ENCODE peak calls at places on chromosomes 6 and 20, in five cellular contexts. One of them, this sample, is unnamed.

GRCh38 chr6:169993861-169994481 is 242.5 kb downstream of the ERMARD start:
- DNase-seq in iPS-NIHi11: no peak
- DNase-seq in adipocyte: no peak
- DNase-seq in HS-5: no peak
- DNase-seq in activated naive CD4-positive, alpha-beta T cell: no peak
- DNase-seq in this sample: no peak

GRCh38 chr6:66558189-66558588 is 851.2 kb upstream of the EYS start:
- DNase-seq in HS-5: no peak
- DNase-seq in iPS-NIHi11: no peak
- DNase-seq in adipocyte: no peak
- DNase-seq in activated naive CD4-positive, alpha-beta T cell: no peak
- DNase-seq in this sample: no peak

GRCh38 chr6:142883011-142883410 is 62.0 kb downstream of the HIVEP2 start:
- DNase-seq in activated naive CD4-positive, alpha-beta T cell: no peak
- DNase-seq in HS-5: no peak
- DNase-seq in adipocyte: peak; percentile 60
- DNase-seq in iPS-NIHi11: no peak
- DNase-seq in this sample: peak; percentile 49

GRCh38 chr6:71066153-71066552 is 109.3 kb upstream of the B3GAT2 start:
- DNase-seq in adipocyte: no peak
- DNase-seq in activated naive CD4-positive, alpha-beta T cell: no peak
- DNase-seq in iPS-NIHi11: no peak
- DNase-seq in HS-5: no peak
- DNase-seq in this sample: no peak

GRCh38 chr20:3239026-3239866 is at the start of gene SLC4A11:
- DNase-seq in activated naive CD4-positive, alpha-beta T cell: peak; percentile 16
- DNase-seq in HS-5: no peak
- DNase-seq in adipocyte: peak; percentile 86
- DNase-seq in iPS-NIHi11: peak; percentile 92
- DNase-seq in this sample: no peak

GRCh38 chr6:170097505-170098427 is 193.1 kb downstream of the DLL1 start:
- DNase-seq in adipocyte: no peak
- DNase-seq in activated naive CD4-positive, alpha-beta T cell: no peak
- DNase-seq in iPS-NIHi11: no peak
- DNase-seq in HS-5: no peak
- DNase-seq in this sample: no peak

GRCh38 chr20:17971571-17972013 is 2.8 kb downstream of the MGME1 start:
- DNase-seq in adipocyte: peak; percentile 58
- DNase-seq in HS-5: no peak
- DNase-seq in activated naive CD4-positive, alpha-beta T cell: no peak
- DNase-seq in iPS-NIHi11: peak; percentile 27
- DNase-seq in this sample: peak; percentile 68

GRCh38 chr6:56860466-56860865 is 94.4 kb upstream of the BEND6 start:
- DNase-seq in activated naive CD4-positive, alpha-beta T cell: no peak
- DNase-seq in adipocyte: peak; percentile 44
- DNase-seq in iPS-NIHi11: no peak
- DNase-seq in HS-5: no peak
- DNase-seq in this sample: no peak

GRCh38 chr6:164753517-164753916 is 555.9 kb downstream of the C6orf118 start:
- DNase-seq in adipocyte: no peak
- DNase-seq in HS-5: peak; percentile 43
- DNase-seq in iPS-NIHi11: no peak
- DNase-seq in activated naive CD4-positive, alpha-beta T cell: no peak
- DNase-seq in this sample: peak; percentile 44

GRCh38 chr20:20548527-20549266 is 163.7 kb downstream of the RALGAPA2 start:
- DNase-seq in HS-5: no peak
- DNase-seq in iPS-NIHi11: no peak
- DNase-seq in adipocyte: no peak
- DNase-seq in activated naive CD4-positive, alpha-beta T cell: no peak
- DNase-seq in this sample: no peak

GRCh38 chr6:158417760-158418098 is 105.5 kb downstream of the TULP4 start:
- DNase-seq in iPS-NIHi11: no peak
- DNase-seq in HS-5: no peak
- DNase-seq in activated naive CD4-positive, alpha-beta T cell: no peak
- DNase-seq in adipocyte: peak; percentile 81
- DNase-seq in this sample: peak; percentile 97

GRCh38 chr6:100366419-100366818 is 98.3 kb downstream of the SIM1 start:
- DNase-seq in HS-5: peak; percentile 77
- DNase-seq in adipocyte: no peak
- DNase-seq in activated naive CD4-positive, alpha-beta T cell: no peak
- DNase-seq in iPS-NIHi11: no peak
- DNase-seq in this sample: no peak

GRCh38 chr20:41848180-41848579 is 230.0 kb upstream of the CHD6 start:
- DNase-seq in iPS-NIHi11: peak; percentile 17
- DNase-seq in adipocyte: no peak
- DNase-seq in HS-5: no peak
- DNase-seq in activated naive CD4-positive, alpha-beta T cell: no peak
- DNase-seq in this sample: no peak

GRCh38 chr6:53465732-53466131 is 79.2 kb downstream of the GCLC start:
- DNase-seq in activated naive CD4-positive, alpha-beta T cell: no peak
- DNase-seq in HS-5: no peak
- DNase-seq in adipocyte: peak; percentile 76
- DNase-seq in iPS-NIHi11: no peak
- DNase-seq in this sample: no peak

GRCh38 chr6:84107495-84107894 is 73.9 kb downstream of the MRAP2 start:
- DNase-seq in HS-5: no peak
- DNase-seq in activated naive CD4-positive, alpha-beta T cell: no peak
- DNase-seq in iPS-NIHi11: no peak
- DNase-seq in adipocyte: no peak
- DNase-seq in this sample: no peak

GRCh38 chr6:46509063-46509462 is 17.8 kb upstream of the RCAN2 start:
- DNase-seq in iPS-NIHi11: no peak
- DNase-seq in adipocyte: no peak
- DNase-seq in activated naive CD4-positive, alpha-beta T cell: no peak
- DNase-seq in HS-5: no peak
- DNase-seq in this sample: no peak

GRCh38 chr20:20593447-20594170 is 118.8 kb downstream of the RALGAPA2 start:
- DNase-seq in iPS-NIHi11: peak; percentile 79
- DNase-seq in activated naive CD4-positive, alpha-beta T cell: no peak
- DNase-seq in adipocyte: peak; percentile 58
- DNase-seq in HS-5: no peak
- DNase-seq in this sample: no peak

GRCh38 chr6:13615802-13616140 is 636 bp downstream of the NOL7 start:
- DNase-seq in adipocyte: peak; percentile 82
- DNase-seq in activated naive CD4-positive, alpha-beta T cell: peak; percentile 25
- DNase-seq in iPS-NIHi11: peak; percentile 31
- DNase-seq in HS-5: no peak
- DNase-seq in this sample: peak; percentile 0

GRCh38 chr6:150090328-150090727 is 21.4 kb upstream of the ULBP3 start:
- DNase-seq in adipocyte: no peak
- DNase-seq in HS-5: no peak
- DNase-seq in iPS-NIHi11: no peak
- DNase-seq in activated naive CD4-positive, alpha-beta T cell: no peak
- DNase-seq in this sample: no peak

GRCh38 chr20:48782901-48783308 is 44.9 kb downstream of the PREX1 start:
- DNase-seq in iPS-NIHi11: no peak
- DNase-seq in adipocyte: no peak
- DNase-seq in HS-5: no peak
- DNase-seq in activated naive CD4-positive, alpha-beta T cell: no peak
- DNase-seq in this sample: no peak

GRCh38 chr6:140960566-140960965 is 1172.2 kb upstream of the GJE1 start:
- DNase-seq in activated naive CD4-positive, alpha-beta T cell: no peak
- DNase-seq in iPS-NIHi11: no peak
- DNase-seq in HS-5: no peak
- DNase-seq in adipocyte: no peak
- DNase-seq in this sample: no peak

GRCh38 chr20:46237221-46237620 is 71.1 kb downstream of the CDH22 start:
- DNase-seq in HS-5: no peak
- DNase-seq in adipocyte: no peak
- DNase-seq in activated naive CD4-positive, alpha-beta T cell: no peak
- DNase-seq in iPS-NIHi11: peak; percentile 52
- DNase-seq in this sample: no peak

GRCh38 chr6:37242429-37243052 is 15.0 kb upstream of the TBC1D22B start:
- DNase-seq in adipocyte: peak; percentile 94
- DNase-seq in activated naive CD4-positive, alpha-beta T cell: no peak
- DNase-seq in iPS-NIHi11: peak; percentile 12
- DNase-seq in HS-5: peak; percentile 98
- DNase-seq in this sample: peak; percentile 94

GRCh38 chr6:21873562-21873961 is 280.0 kb downstream of the SOX4 start:
- DNase-seq in adipocyte: no peak
- DNase-seq in activated naive CD4-positive, alpha-beta T cell: no peak
- DNase-seq in HS-5: peak; percentile 74
- DNase-seq in iPS-NIHi11: no peak
- DNase-seq in this sample: no peak

GRCh38 chr20:58614366-58614765 is 36.7 kb upstream of the STX16 start:
- DNase-seq in activated naive CD4-positive, alpha-beta T cell: no peak
- DNase-seq in adipocyte: no peak
- DNase-seq in iPS-NIHi11: no peak
- DNase-seq in HS-5: no peak
- DNase-seq in this sample: no peak

GRCh38 chr20:20439602-20440001 is 71.7 kb downstream of the INSM1 start:
- DNase-seq in HS-5: no peak
- DNase-seq in adipocyte: no peak
- DNase-seq in activated naive CD4-positive, alpha-beta T cell: no peak
- DNase-seq in iPS-NIHi11: no peak
- DNase-seq in this sample: no peak

GRCh38 chr6:83954371-83954770 is 79.2 kb upstream of the MRAP2 start:
- DNase-seq in activated naive CD4-positive, alpha-beta T cell: no peak
- DNase-seq in HS-5: no peak
- DNase-seq in iPS-NIHi11: no peak
- DNase-seq in adipocyte: no peak
- DNase-seq in this sample: no peak

GRCh38 chr6:27280064-27280539 is 32.0 kb downstream of the POM121L2 start:
- DNase-seq in HS-5: peak; percentile 60
- DNase-seq in adipocyte: peak; percentile 73
- DNase-seq in activated naive CD4-positive, alpha-beta T cell: no peak
- DNase-seq in iPS-NIHi11: no peak
- DNase-seq in this sample: no peak

GRCh38 chr6:107667790-107668189 is 156.3 kb downstream of the SCML4 start:
- DNase-seq in iPS-NIHi11: no peak
- DNase-seq in adipocyte: no peak
- DNase-seq in HS-5: no peak
- DNase-seq in activated naive CD4-positive, alpha-beta T cell: no peak
- DNase-seq in this sample: no peak

GRCh38 chr6:125781307-125781868 is 9.4 kb upstream of the NCOA7 start:
- DNase-seq in adipocyte: peak; percentile 60
- DNase-seq in HS-5: no peak
- DNase-seq in iPS-NIHi11: no peak
- DNase-seq in activated naive CD4-positive, alpha-beta T cell: peak; percentile 34
- DNase-seq in this sample: no peak

GRCh38 chr20:59830107-59831023 is 103.1 kb downstream of the SYCP2 start:
- DNase-seq in adipocyte: no peak
- DNase-seq in activated naive CD4-positive, alpha-beta T cell: no peak
- DNase-seq in iPS-NIHi11: no peak
- DNase-seq in HS-5: no peak
- DNase-seq in this sample: no peak

GRCh38 chr20:57260065-57260958 is 6.1 kb downstream of the BMP7 start:
- DNase-seq in HS-5: no peak
- DNase-seq in iPS-NIHi11: no peak
- DNase-seq in adipocyte: no peak
- DNase-seq in activated naive CD4-positive, alpha-beta T cell: no peak
- DNase-seq in this sample: no peak

This sample was measured in retinal pigment epithelial cell.